ENCODE peak calls at places on chromosomes 16 and 17, in eight cellular contexts. J is CD4-positive, CD25-positive, alpha-beta regulatory T cell; P is SJSA1; S is left ventricle myocardium inferior; V is tibial artery; Z is neuronal stem cell; K is bronchial epithelial cell; F is neural progenitor cell. G is an unnamed sample.

GRCh38 chr17:74923538-74924249 is 379 bp upstream of the OTOP2 start:
- DNase-seq in J (peak; percentile 63), P (peak; percentile 75), S (peak; percentile 60), V (no peak), Z (peak; percentile 46), K (no peak), F (peak; percentile 76), G (no peak)

GRCh38 chr16:10256855-10257641 is 74.8 kb upstream of the GRIN2A start:
- DNase-seq in J (peak; percentile 43), P (no peak), S (no peak), V (no peak), Z (peak; percentile 55), K (peak; percentile 5), F (peak; percentile 72), G (no peak)

GRCh38 chr16:4347010-4347409 is 4.1 kb downstream of the PAM16 start:
- DNase-seq in J (no peak), P (no peak), S (no peak), V (no peak), Z (no peak), K (no peak), F (no peak), G (no peak)

GRCh38 chr16:8712589-8713361 is 38.4 kb downstream of the ABAT start:
- DNase-seq in J (no peak), P (no peak), S (no peak), V (no peak), Z (peak; percentile 62), K (no peak), F (peak; percentile 78), G (no peak)

GRCh38 chr16:31214705-31215286 is 877 bp downstream of the TRIM72 start:
- DNase-seq in J (no peak), P (no peak), S (no peak), V (no peak), Z (no peak), K (no peak), F (peak; percentile 52), G (no peak)

GRCh38 chr17:7838291-7839075 is 4.5 kb downstream of the KDM6B start:
- DNase-seq in J (no peak), P (no peak), S (no peak), V (peak; percentile 62), Z (peak; percentile 81), K (no peak), F (peak; percentile 92), G (no peak)

GRCh38 chr16:12575288-12575687 is 228.4 kb downstream of the CPPED1 start:
- DNase-seq in J (no peak), P (no peak), S (no peak), V (no peak), Z (no peak), K (no peak), F (no peak), G (no peak)

GRCh38 chr16:14641206-14641605 is 8.5 kb downstream of the BFAR start:
- DNase-seq in J (no peak), P (no peak), S (no peak), V (no peak), Z (no peak), K (no peak), F (no peak), G (no peak)

GRCh38 chr17:4939804-4940624 is at the start of the genes RNF167 and SLC25A11:
- DNase-seq in J (peak; percentile 99), P (peak; percentile 97), S (peak; percentile 93), V (peak; percentile 98), Z (peak; percentile 99), K (peak; percentile 99), F (peak; percentile 100), G (peak; percentile 100)

GRCh38 chr17:56112086-56112485 is 41.2 kb upstream of the ANKFN1 start:
- DNase-seq in J (no peak), P (no peak), S (no peak), V (no peak), Z (no peak), K (no peak), F (no peak), G (no peak)

GRCh38 chr17:72602517-72603345 is 481.9 kb downstream of the SOX9 start:
- DNase-seq in J (no peak), P (no peak), S (no peak), V (no peak), Z (peak; percentile 39), K (peak; percentile 72), F (peak; percentile 78), G (no peak)

GRCh38 chr17:182164-182751 is 808 bp upstream of the DOC2B start:
- DNase-seq in J (no peak), P (no peak), S (no peak), V (no peak), Z (no peak), K (peak; percentile 75), F (no peak), G (no peak)

GRCh38 chr17:180380-181212 is 854 bp downstream of the DOC2B start:
- DNase-seq in J (no peak), P (no peak), S (peak; percentile 35), V (no peak), Z (peak; percentile 36), K (no peak), F (peak; percentile 69), G (no peak)

GRCh38 chr17:179721-180379 is 1.6 kb downstream of the DOC2B start:
- DNase-seq in J (no peak), P (no peak), S (no peak), V (no peak), Z (no peak), K (no peak), F (peak; percentile 44), G (no peak)

GRCh38 chr17:183021-183420 is 1.6 kb upstream of the DOC2B start:
- DNase-seq in J (no peak), P (no peak), S (no peak), V (no peak), Z (no peak), K (no peak), F (no peak), G (no peak)

DNA sequence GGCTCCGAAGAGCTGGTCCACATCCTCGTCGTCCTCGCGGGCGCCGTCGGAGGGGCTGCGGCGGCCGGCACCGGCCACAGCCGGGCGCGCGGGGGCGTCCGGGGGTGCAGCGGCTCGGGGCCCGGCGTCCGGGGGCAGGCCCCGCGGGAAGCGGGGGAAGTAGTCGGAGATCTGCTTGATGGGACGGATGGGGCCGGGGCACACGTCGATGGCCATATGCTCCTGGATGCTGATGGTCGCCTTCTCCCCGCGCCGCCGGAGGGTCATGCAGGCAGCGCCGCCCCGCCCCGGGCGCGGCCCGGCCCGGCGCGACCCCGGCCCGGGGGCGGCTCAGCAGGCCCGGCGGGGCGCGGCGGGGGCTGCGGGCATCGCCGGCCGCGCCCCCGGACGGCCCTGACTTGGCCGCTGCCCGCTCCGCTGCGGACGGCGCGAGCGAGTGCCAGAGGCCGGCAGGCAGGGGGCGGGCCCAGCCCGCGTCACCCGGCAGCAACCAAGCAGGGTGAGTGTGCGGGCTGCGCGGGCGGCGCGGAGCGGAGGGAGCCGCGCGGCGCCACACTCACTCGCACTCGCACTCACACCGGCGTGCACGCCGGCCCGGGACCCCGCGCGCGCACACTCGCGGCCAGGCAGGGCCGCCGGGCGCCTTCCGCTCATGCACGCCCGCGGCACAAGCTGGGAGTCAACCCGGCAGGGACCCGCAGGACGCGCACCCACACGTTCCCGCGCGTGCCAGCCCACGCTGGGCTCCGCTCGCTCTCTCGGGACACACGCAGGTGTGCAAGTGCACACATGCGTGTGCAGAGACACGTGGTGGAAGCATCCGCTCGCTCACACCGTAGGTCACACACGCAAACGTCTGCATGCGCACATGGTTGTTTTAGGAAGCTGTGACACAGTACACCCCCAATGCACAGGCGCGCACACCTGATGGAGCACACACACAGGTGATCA is at the start of gene DOC2B:
- DNase-seq in J (no peak), P (no peak), S (peak; percentile 61), V (no peak), Z (peak; percentile 36), K (peak; percentile 27), F (peak; percentile 83), G (no peak)
- H3K4me3 ChIP-seq in J (no peak within 1 kb of the TSS), P (no peak within 1 kb of the TSS), S (peak within 1 kb of the TSS; percentile 71), V (peak within 1 kb of the TSS; percentile 36), Z (peak within 1 kb of the TSS; percentile 17), K (peak within 1 kb of the TSS; percentile 37), F (peak within 1 kb of the TSS; percentile 52), G (no peak within 1 kb of the TSS)

GRCh38 chr17:48832491-48832890 is 1.7 kb downstream of the CALCOCO2 start:
- DNase-seq in J (no peak), P (no peak), S (peak; percentile 29), V (no peak), Z (no peak), K (no peak), F (no peak), G (no peak)
- H3K4me3 ChIP-seq in J (peak overlapping the region; percentile 61), P (no peak overlapping the region), S (peak overlapping the region; percentile 93), V (peak overlapping the region; percentile 90), Z (no peak overlapping the region), K (no peak overlapping the region), F (no peak overlapping the region), G (no peak overlapping the region)

DNA sequence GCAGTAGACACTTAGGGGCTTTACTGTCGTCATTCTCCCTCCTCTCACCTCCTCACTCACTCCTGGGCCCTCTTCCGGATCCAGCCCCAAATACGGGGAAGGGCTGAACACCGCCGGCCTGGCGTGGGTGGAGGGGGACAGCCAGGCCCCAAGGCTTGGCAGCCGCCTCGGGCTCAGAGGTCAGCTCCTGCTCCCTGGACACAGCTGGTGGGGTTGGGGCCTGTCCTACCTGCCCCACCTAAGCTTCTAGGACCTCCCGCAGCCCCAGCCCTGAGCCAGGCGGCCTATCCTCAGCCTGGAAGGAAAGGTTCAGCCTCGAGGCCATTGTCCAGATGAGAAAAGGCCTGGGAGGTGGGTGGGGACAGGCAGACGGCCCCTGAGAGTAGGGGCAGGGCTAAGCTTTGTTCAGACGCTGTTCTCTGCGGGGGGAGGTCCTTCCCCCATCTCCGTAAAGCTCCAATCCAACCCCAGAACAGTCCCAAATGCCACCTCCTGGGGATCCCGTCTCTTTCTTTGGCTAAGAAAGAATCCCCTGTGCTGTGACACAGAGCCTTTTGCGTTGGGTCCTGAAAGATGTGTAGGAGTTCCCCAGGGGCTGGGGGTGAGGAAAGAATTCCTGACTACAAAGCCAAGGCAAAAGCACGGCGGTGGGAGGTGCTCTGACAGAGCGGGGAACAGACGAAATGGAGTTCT is 861 bp upstream of the LLGL1 start:
- DNase-seq in J (no peak), P (no peak), S (peak; percentile 42), V (peak; percentile 67), Z (peak; percentile 95), K (no peak), F (peak; percentile 97), G (no peak)
- H3K4me3 ChIP-seq in J (no peak overlapping the region), P (peak overlapping the region; percentile 69), S (peak overlapping the region; percentile 77), V (peak overlapping the region; percentile 37), Z (peak overlapping the region; percentile 61), K (peak overlapping the region; percentile 15), F (peak overlapping the region; percentile 57), G (peak overlapping the region; percentile 45)

DNA sequence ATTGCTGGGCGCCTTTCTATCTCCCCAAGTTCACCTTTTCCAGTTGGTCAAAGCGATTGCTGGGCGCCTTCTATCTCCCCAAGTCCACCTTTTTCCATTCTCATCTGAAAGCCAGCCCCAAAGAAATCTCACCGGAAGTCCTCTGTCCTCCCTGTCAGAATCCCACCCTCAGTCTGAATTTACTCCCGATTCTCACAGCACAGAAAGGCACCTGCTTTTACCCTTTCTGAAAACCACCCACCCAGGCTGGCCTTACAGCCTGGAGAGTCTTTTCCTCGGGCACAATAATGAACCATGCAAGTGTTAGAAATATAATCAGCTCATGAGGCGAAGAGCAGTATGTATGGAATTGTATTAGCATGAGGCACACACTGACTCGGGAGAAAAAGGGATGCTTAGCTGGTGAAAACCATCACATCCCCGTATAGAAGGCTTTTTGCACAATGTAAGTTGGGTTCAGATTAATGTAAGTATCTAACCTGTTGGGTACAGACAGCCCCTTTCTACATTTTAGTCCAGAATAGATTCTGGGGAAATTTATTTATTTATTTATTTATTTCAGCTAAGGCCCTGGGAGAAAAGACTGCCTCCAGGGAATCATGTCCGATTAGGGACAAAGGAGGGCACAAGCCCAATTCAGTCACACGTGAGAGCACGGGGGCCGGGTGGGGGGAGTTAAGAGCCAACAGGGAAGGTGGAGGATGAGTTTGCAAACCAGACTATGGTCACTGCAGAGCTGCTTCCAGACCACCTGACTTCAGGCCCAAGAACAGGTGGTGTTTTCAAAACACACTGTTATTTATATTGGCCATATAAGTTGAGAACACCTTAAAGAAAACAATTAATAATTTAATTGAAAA is 1.4 kb upstream of the ZFHX3 start:
- DNase-seq in J (no peak), P (no peak), S (no peak), V (peak; percentile 78), Z (no peak), K (no peak), F (no peak), G (no peak)
- H3K4me3 ChIP-seq in J (no peak overlapping the region), P (peak overlapping the region; percentile 73), S (peak overlapping the region; percentile 94), V (peak overlapping the region; percentile 78), Z (peak overlapping the region; percentile 52), K (no peak overlapping the region), F (peak overlapping the region; percentile 62), G (no peak overlapping the region)